ENCODE peak calls at places on chromosomes 1 and 21, in seven cellular contexts. One of them, this sample, is unnamed.

GRCh38 chr1:204731997-204732396 is 46.5 kb upstream of the LRRN2 start:
- DNase-seq in dorsolateral prefrontal cortex: no peak
- DNase-seq in progenitor cell of endocrine pancreas: no peak
- DNase-seq in MCF 10A: no peak
- DNase-seq in body of pancreas: no peak
- DNase-seq in fibroblast of villous mesenchyme: no peak
- DNase-seq in neural crest cell: no peak
- DNase-seq in this sample: no peak

GRCh38 chr21:43986544-43987451 is 25.3 kb upstream of the TRAPPC10 start:
- DNase-seq in fibroblast of villous mesenchyme: no peak
- DNase-seq in progenitor cell of endocrine pancreas: no peak
- DNase-seq in MCF 10A: no peak
- DNase-seq in neural crest cell: no peak
- DNase-seq in dorsolateral prefrontal cortex: peak; percentile 70
- DNase-seq in body of pancreas: no peak
- DNase-seq in this sample: no peak

GRCh38 chr21:43778469-43779335 is 2.6 kb upstream of the CSTB start:
- DNase-seq in progenitor cell of endocrine pancreas: no peak
- DNase-seq in neural crest cell: no peak
- DNase-seq in fibroblast of villous mesenchyme: peak; percentile 16
- DNase-seq in dorsolateral prefrontal cortex: no peak
- DNase-seq in body of pancreas: no peak
- DNase-seq in MCF 10A: no peak
- DNase-seq in this sample: no peak

GRCh38 chr1:172252925-172253324 is 167.6 kb upstream of the C1orf105 start:
- DNase-seq in MCF 10A: no peak
- DNase-seq in neural crest cell: no peak
- DNase-seq in body of pancreas: no peak
- DNase-seq in fibroblast of villous mesenchyme: no peak
- DNase-seq in dorsolateral prefrontal cortex: no peak
- DNase-seq in progenitor cell of endocrine pancreas: no peak
- DNase-seq in this sample: no peak

GRCh38 chr1:213987876-213988638 is at the start of gene PROX1:
- DNase-seq in body of pancreas: peak; percentile 89
- DNase-seq in neural crest cell: peak; percentile 74
- DNase-seq in fibroblast of villous mesenchyme: peak; percentile 83
- DNase-seq in dorsolateral prefrontal cortex: peak; percentile 86
- DNase-seq in MCF 10A: peak; percentile 86
- DNase-seq in progenitor cell of endocrine pancreas: peak; percentile 68
- DNase-seq in this sample: no peak

GRCh38 chr1:13584876-13585598 is 1.4 kb downstream of the PDPN start:
- DNase-seq in dorsolateral prefrontal cortex: no peak
- DNase-seq in MCF 10A: no peak
- DNase-seq in fibroblast of villous mesenchyme: no peak
- DNase-seq in progenitor cell of endocrine pancreas: no peak
- DNase-seq in neural crest cell: no peak
- DNase-seq in body of pancreas: no peak
- DNase-seq in this sample: no peak

GRCh38 chr21:41899431-41900202 is 20.5 kb upstream of the PRDM15 start:
- DNase-seq in progenitor cell of endocrine pancreas: no peak
- DNase-seq in MCF 10A: no peak
- DNase-seq in dorsolateral prefrontal cortex: no peak
- DNase-seq in body of pancreas: no peak
- DNase-seq in fibroblast of villous mesenchyme: no peak
- DNase-seq in neural crest cell: no peak
- DNase-seq in this sample: no peak

GRCh38 chr1:13759072-13759471 is 59.1 kb downstream of the PRDM2 start:
- DNase-seq in body of pancreas: peak; percentile 34
- DNase-seq in neural crest cell: no peak
- DNase-seq in progenitor cell of endocrine pancreas: no peak
- DNase-seq in fibroblast of villous mesenchyme: no peak
- DNase-seq in dorsolateral prefrontal cortex: no peak
- DNase-seq in MCF 10A: no peak
- DNase-seq in this sample: no peak

GRCh38 chr21:37717534-37717933 is 198.7 kb downstream of the KCNJ6 start:
- DNase-seq in fibroblast of villous mesenchyme: peak; percentile 11
- DNase-seq in progenitor cell of endocrine pancreas: no peak
- DNase-seq in body of pancreas: no peak
- DNase-seq in dorsolateral prefrontal cortex: no peak
- DNase-seq in neural crest cell: no peak
- DNase-seq in MCF 10A: no peak
- DNase-seq in this sample: no peak

GRCh38 chr1:1779691-1780597 is 1.7 kb upstream of the NADK start:
- DNase-seq in dorsolateral prefrontal cortex: no peak
- DNase-seq in neural crest cell: no peak
- DNase-seq in progenitor cell of endocrine pancreas: no peak
- DNase-seq in fibroblast of villous mesenchyme: peak; percentile 92
- DNase-seq in MCF 10A: peak; percentile 91
- DNase-seq in body of pancreas: peak; percentile 54
- DNase-seq in this sample: no peak

GRCh38 chr21:31142600-31142999 is 104.3 kb upstream of the KRTAP19-8 start:
- DNase-seq in body of pancreas: no peak
- DNase-seq in neural crest cell: no peak
- DNase-seq in dorsolateral prefrontal cortex: no peak
- DNase-seq in MCF 10A: peak; percentile 2
- DNase-seq in progenitor cell of endocrine pancreas: no peak
- DNase-seq in fibroblast of villous mesenchyme: no peak
- DNase-seq in this sample: no peak

DNA sequence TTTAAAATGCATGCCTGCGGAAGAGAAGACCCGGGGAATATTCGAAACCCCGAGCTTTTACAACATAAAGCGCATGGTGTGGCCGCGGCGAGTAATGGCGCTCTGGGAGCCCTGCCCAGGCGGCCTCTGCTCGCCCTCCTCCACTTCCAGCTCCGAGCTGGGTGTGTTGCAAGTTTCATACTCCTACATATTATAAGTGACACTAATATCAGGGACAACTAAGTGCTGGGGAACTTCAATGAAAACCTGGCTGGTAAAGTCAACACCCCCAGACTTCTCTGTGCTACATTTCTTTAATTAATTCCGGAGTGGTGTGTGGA is 11.8 kb downstream of the SIM2 start:
- DNase-seq in neural crest cell: no peak
- DNase-seq in fibroblast of villous mesenchyme: no peak
- DNase-seq in body of pancreas: no peak
- DNase-seq in MCF 10A: no peak
- DNase-seq in progenitor cell of endocrine pancreas: no peak
- DNase-seq in dorsolateral prefrontal cortex: no peak
- DNase-seq in this sample: no peak
- TF ChIP-seq CTCF in neural crest cell: no peak
- TF ChIP-seq CTCF in fibroblast of villous mesenchyme: no peak
- TF ChIP-seq CTCF in body of pancreas: no peak
- TF ChIP-seq CTCF in MCF 10A: no peak
- TF ChIP-seq CTCF in progenitor cell of endocrine pancreas: no peak
- TF ChIP-seq CTCF in dorsolateral prefrontal cortex: no peak
- TF ChIP-seq CTCF in this sample: no peak

DNA sequence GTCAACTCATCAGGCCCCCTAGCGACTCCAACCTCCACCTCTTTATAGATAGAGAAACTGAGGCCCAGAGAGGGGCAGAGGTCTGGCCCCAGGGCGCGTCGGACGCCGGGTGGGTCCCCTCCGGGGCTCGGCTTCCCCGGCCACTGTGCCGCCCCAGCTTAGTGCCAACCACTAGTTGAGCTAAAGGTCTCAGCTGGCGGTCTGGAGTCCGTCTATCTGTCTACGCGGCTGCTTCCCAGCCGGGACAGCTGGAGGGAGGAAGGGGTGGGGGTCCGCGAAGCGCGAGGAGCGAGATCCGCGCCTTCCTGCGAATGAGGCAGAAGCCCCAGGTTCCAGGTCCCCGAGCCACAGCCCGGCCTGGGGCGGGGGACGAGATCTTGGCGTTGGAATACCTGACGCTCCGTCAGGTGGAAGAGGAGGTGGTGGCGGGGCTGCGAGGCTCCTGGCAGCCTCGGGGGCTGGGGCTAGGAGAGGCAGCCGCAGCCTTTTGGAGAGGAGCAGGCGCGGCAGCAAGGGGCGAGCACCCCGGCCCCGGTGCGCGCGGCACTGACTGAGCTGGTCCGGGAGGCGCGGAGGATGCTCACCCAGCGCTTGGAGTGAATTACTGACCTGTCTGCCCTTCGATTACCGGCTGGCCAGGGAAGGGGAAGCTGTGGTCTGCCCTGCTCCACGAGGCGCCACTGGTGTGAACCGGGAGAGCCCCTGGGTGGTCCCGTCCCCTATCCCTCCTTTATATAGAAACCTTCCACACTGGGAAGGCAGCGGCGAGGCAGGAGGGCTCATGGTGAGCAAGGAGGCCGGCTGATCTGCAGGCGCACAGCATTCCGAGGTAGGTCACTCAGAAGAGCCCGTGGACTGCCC is 948 bp downstream of the PODN start:
- DNase-seq in dorsolateral prefrontal cortex: no peak
- DNase-seq in body of pancreas: peak; percentile 7
- DNase-seq in fibroblast of villous mesenchyme: peak; percentile 30
- DNase-seq in progenitor cell of endocrine pancreas: no peak
- DNase-seq in MCF 10A: no peak
- DNase-seq in neural crest cell: no peak
- DNase-seq in this sample: no peak
- TF ChIP-seq CTCF in dorsolateral prefrontal cortex: no peak
- TF ChIP-seq CTCF in body of pancreas: no peak
- TF ChIP-seq CTCF in fibroblast of villous mesenchyme: no peak
- TF ChIP-seq CTCF in progenitor cell of endocrine pancreas: no peak
- TF ChIP-seq CTCF in MCF 10A: no peak
- TF ChIP-seq CTCF in neural crest cell: peak; percentile 16
- TF ChIP-seq CTCF in this sample: no peak

GRCh38 chr1:34156739-34157138 is 8.3 kb downstream of the CSMD2 start:
- DNase-seq in body of pancreas: no peak
- DNase-seq in neural crest cell: no peak
- DNase-seq in dorsolateral prefrontal cortex: no peak
- DNase-seq in MCF 10A: no peak
- DNase-seq in fibroblast of villous mesenchyme: no peak
- DNase-seq in progenitor cell of endocrine pancreas: no peak
- DNase-seq in this sample: no peak
- TF ChIP-seq CTCF in body of pancreas: no peak
- TF ChIP-seq CTCF in neural crest cell: no peak
- TF ChIP-seq CTCF in dorsolateral prefrontal cortex: no peak
- TF ChIP-seq CTCF in MCF 10A: no peak
- TF ChIP-seq CTCF in fibroblast of villous mesenchyme: no peak
- TF ChIP-seq CTCF in progenitor cell of endocrine pancreas: peak; percentile 21
- TF ChIP-seq CTCF in this sample: no peak

DNA sequence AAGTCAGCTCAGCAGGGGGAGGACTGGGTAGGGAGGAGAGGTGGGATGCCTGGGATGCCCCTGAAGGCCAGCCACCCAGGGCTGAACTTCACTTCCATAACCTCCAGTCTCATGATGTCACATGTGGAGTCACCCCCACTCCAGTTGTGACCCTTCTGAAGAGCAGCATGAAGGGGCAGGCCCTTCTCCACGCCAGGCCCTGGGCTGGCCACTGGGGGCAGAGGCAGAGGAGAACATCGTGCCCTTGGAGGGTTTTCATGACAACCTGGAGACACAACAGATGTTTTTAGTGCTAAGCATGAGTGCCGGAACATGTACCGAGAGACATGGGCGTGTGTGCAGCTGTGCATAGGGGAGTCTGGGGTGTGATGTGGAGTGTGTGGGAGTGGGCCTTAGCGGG is 37.6 kb downstream of the FAAH start:
- DNase-seq in dorsolateral prefrontal cortex: no peak
- DNase-seq in neural crest cell: no peak
- DNase-seq in body of pancreas: no peak
- DNase-seq in fibroblast of villous mesenchyme: no peak
- DNase-seq in progenitor cell of endocrine pancreas: no peak
- DNase-seq in MCF 10A: no peak
- DNase-seq in this sample: no peak
- TF ChIP-seq CTCF in dorsolateral prefrontal cortex: no peak
- TF ChIP-seq CTCF in neural crest cell: no peak
- TF ChIP-seq CTCF in body of pancreas: no peak
- TF ChIP-seq CTCF in fibroblast of villous mesenchyme: no peak
- TF ChIP-seq CTCF in progenitor cell of endocrine pancreas: no peak
- TF ChIP-seq CTCF in MCF 10A: no peak
- TF ChIP-seq CTCF in this sample: no peak

GRCh38 chr1:27656157-27656893 is 15.7 kb downstream of the IFI6 start:
- DNase-seq in fibroblast of villous mesenchyme: peak; percentile 23
- DNase-seq in body of pancreas: peak; percentile 34
- DNase-seq in MCF 10A: peak; percentile 64
- DNase-seq in neural crest cell: no peak
- DNase-seq in progenitor cell of endocrine pancreas: no peak
- DNase-seq in dorsolateral prefrontal cortex: no peak
- DNase-seq in this sample: no peak
- TF ChIP-seq CTCF in fibroblast of villous mesenchyme: no peak
- TF ChIP-seq CTCF in body of pancreas: no peak
- TF ChIP-seq CTCF in MCF 10A: no peak
- TF ChIP-seq CTCF in neural crest cell: no peak
- TF ChIP-seq CTCF in progenitor cell of endocrine pancreas: no peak
- TF ChIP-seq CTCF in dorsolateral prefrontal cortex: no peak
- TF ChIP-seq CTCF in this sample: no peak

GRCh38 chr1:226994357-226995063 is 54.4 kb downstream of the COQ8A start:
- DNase-seq in MCF 10A: no peak
- DNase-seq in dorsolateral prefrontal cortex: no peak
- DNase-seq in neural crest cell: no peak
- DNase-seq in body of pancreas: no peak
- DNase-seq in progenitor cell of endocrine pancreas: no peak
- DNase-seq in fibroblast of villous mesenchyme: no peak
- DNase-seq in this sample: no peak
- TF ChIP-seq CTCF in MCF 10A: no peak
- TF ChIP-seq CTCF in dorsolateral prefrontal cortex: no peak
- TF ChIP-seq CTCF in neural crest cell: no peak
- TF ChIP-seq CTCF in body of pancreas: no peak
- TF ChIP-seq CTCF in progenitor cell of endocrine pancreas: no peak
- TF ChIP-seq CTCF in fibroblast of villous mesenchyme: no peak
- TF ChIP-seq CTCF in this sample: no peak

This sample was measured in D721Med.